ENCODE peak calls at places on chromosome 17, in six cellular contexts. G is hippocampal formation, P is osteocyte, L is NCI-H510A, M is aorta, R is NCI-H1930. H is an unnamed sample.
A peak's percentile ranks its signal among the peaks of the same experiment; 100 is the strongest.

GRCh38 chr17:28612936-28613872 is 781 bp downstream of the RSKR start:
- DNase-seq in G (no peak), P (no peak), L (no peak), M (no peak), R (peak; percentile 5), H (no peak)

GRCh38 chr17:40530988-40531971 is 29.9 kb upstream of the TNS4 start:
- DNase-seq in G (no peak), P (no peak), L (no peak), M (no peak), R (no peak), H (no peak)

GRCh38 chr17:2064980-2065785 is 10.3 kb downstream of the HIC1 start:
- DNase-seq in G (no peak), P (no peak), L (no peak), M (peak; percentile 67), R (peak; percentile 15), H (no peak)

GRCh38 chr17:16987830-16988601 is 16.1 kb upstream of the TNFRSF13B start:
- DNase-seq in G (peak; percentile 47), P (no peak), L (no peak), M (peak; percentile 91), R (no peak), H (no peak)

GRCh38 chr17:39921323-39921722 is 2.9 kb upstream of the GSDMB start:
- DNase-seq in G (no peak), P (no peak), L (no peak), M (no peak), R (no peak), H (no peak)

GRCh38 chr17:80431246-80432195 is 16.6 kb downstream of the ENDOV start:
- DNase-seq in G (no peak), P (no peak), L (no peak), M (peak; percentile 27), R (no peak), H (no peak)

GRCh38 chr17:5584383-5584951 is at the start of gene NLRP1:
- DNase-seq in G (no peak), P (peak; percentile 85), L (no peak), M (peak; percentile 98), R (no peak), H (peak; percentile 3)

GRCh38 chr17:40224707-40225092 is 5.6 kb downstream of the WIPF2 start:
- DNase-seq in G (peak; percentile 71), P (no peak), L (no peak), M (peak; percentile 55), R (no peak), H (no peak)

GRCh38 chr17:57355090-57355859 is 99.0 kb downstream of the MSI2 start:
- DNase-seq in G (no peak), P (no peak), L (no peak), M (no peak), R (no peak), H (no peak)

GRCh38 chr17:34370997-34371395 is 8.0 kb upstream of the CCL1 start:
- DNase-seq in G (no peak), P (peak; percentile 27), L (no peak), M (no peak), R (no peak), H (no peak)

GRCh38 chr17:21399476-21400203 is 23.5 kb downstream of the KCNJ12 start:
- DNase-seq in G (no peak), P (no peak), L (no peak), M (no peak), R (no peak), H (no peak)

GRCh38 chr17:74928786-74929185 is 4.7 kb downstream of the OTOP2 start:
- DNase-seq in G (no peak), P (no peak), L (no peak), M (no peak), R (no peak), H (no peak)

GRCh38 chr17:44322236-44322895 is 2.3 kb downstream of the SLC25A39 start:
- DNase-seq in G (no peak), P (no peak), L (no peak), M (peak; percentile 32), R (no peak), H (no peak)

GRCh38 chr17:80021600-80021999 is 14.1 kb downstream of the TBC1D16 start:
- DNase-seq in G (no peak), P (no peak), L (no peak), M (no peak), R (no peak), H (no peak)

GRCh38 chr17:3826191-3826590 is 19.9 kb downstream of the NCBP3 start:
- DNase-seq in G (no peak), P (no peak), L (no peak), M (no peak), R (no peak), H (no peak)

GRCh38 chr17:63540581-63540980 is 9.7 kb upstream of the DCAF7 start:
- DNase-seq in G (no peak), P (no peak), L (no peak), M (no peak), R (no peak), H (no peak)

GRCh38 chr17:1491406-1492248 is 859 bp downstream of the MYO1C start:
- DNase-seq in G (peak; percentile 8), P (no peak), L (no peak), M (peak; percentile 76), R (no peak), H (no peak)

H was measured in DMS153.